ENCODE peak calls at places on chromosome X, in eight cellular contexts. P is thoracic aorta; X is fibroblast of lung; T is neural progenitor cell; S is stomach; M is naive thymus-derived CD4-positive, alpha-beta T cell; C is kidney; Q is GM23248. E is an unnamed sample.

GRCh38 chrX:24215282-24215681 is 65.8 kb downstream of the ZFX start:
- DNase-seq in Q (no peak), T (no peak), S (no peak), M (no peak), X (no peak), C (no peak), P (no peak), E (no peak)

GRCh38 chrX:72255864-72256263 is 17.0 kb upstream of the ERCC6L start:
- DNase-seq in C (no peak), X (no peak), S (no peak), Q (no peak), T (no peak), M (no peak), P (no peak), E (no peak)

GRCh38 chrX:116801943-116802342 is 339.2 kb upstream of the CT83 start:
- DNase-seq in S (no peak), X (no peak), P (no peak), M (no peak), C (no peak), T (no peak), Q (no peak), E (no peak)

GRCh38 chrX:97597954-97598353 is 714.2 kb downstream of the RPA4 start:
- DNase-seq in Q (no peak), X (no peak), P (no peak), T (peak; percentile 13), M (peak; percentile 2), S (no peak), C (no peak), E (no peak)

GRCh38 chrX:125131146-125131545 is 188.5 kb upstream of the TEX13C start:
- DNase-seq in Q (peak; percentile 1), C (no peak), P (no peak), S (no peak), M (no peak), X (no peak), T (peak; percentile 12), E (no peak)

GRCh38 chrX:15496809-15497208 is 3.7 kb upstream of the PIR start:
- DNase-seq in C (no peak), X (no peak), Q (peak; percentile 0), S (no peak), T (no peak), M (no peak), P (no peak), E (no peak)

GRCh38 chrX:154840856-154841255 is 6.4 kb upstream of the SMIM9 start:
- DNase-seq in Q (peak; percentile 64), C (no peak), T (no peak), P (no peak), S (no peak), X (peak; percentile 75), M (peak; percentile 44), E (no peak)

GRCh38 chrX:9339603-9340569 is 125.0 kb upstream of the TBL1X start:
- DNase-seq in C (peak; percentile 81), P (no peak), S (no peak), Q (peak; percentile 19), T (no peak), X (peak; percentile 34), M (peak; percentile 57), E (peak; percentile 68)

GRCh38 chrX:9919632-9920172 is 47.5 kb upstream of the CLDN34 start:
- DNase-seq in M (no peak), S (no peak), X (no peak), C (no peak), T (no peak), Q (no peak), P (no peak), E (no peak)

GRCh38 chrX:31580726-31581125 is 508.9 kb upstream of the FTHL17 start:
- DNase-seq in T (peak; percentile 4), X (peak; percentile 19), S (no peak), Q (peak; percentile 74), C (no peak), M (no peak), P (no peak), E (no peak)

GRCh38 chrX:97820170-97820569 is 936.5 kb downstream of the RPA4 start:
- DNase-seq in S (no peak), Q (no peak), X (no peak), M (no peak), P (no peak), T (no peak), C (no peak), E (no peak)

GRCh38 chrX:2782778-2783177 is 30.9 kb downstream of the XG start:
- DNase-seq in P (no peak), M (no peak), C (no peak), X (no peak), S (no peak), T (no peak), Q (no peak), E (no peak)

GRCh38 chrX:119624417-119624816 is 18.2 kb upstream of the NKRF start:
- DNase-seq in P (no peak), X (no peak), S (no peak), M (no peak), T (no peak), Q (no peak), C (no peak), E (no peak)

GRCh38 chrX:129115104-129115503 is 408.2 kb downstream of the SMARCA1 start:
- DNase-seq in M (no peak), C (no peak), P (no peak), T (peak; percentile 72), Q (peak; percentile 16), S (no peak), X (peak; percentile 0), E (no peak)

GRCh38 chrX:30597258-30598012 is 19.9 kb upstream of the TASL start:
- DNase-seq in X (no peak), T (no peak), M (no peak), C (no peak), Q (no peak), S (no peak), P (no peak), E (no peak)

GRCh38 chrX:22060952-22061351 is 28.8 kb downstream of the PHEX start:
- DNase-seq in C (no peak), T (no peak), M (no peak), S (no peak), X (peak; percentile 6), P (no peak), Q (no peak), E (no peak)

GRCh38 chrX:55715847-55716246 is 1.7 kb upstream of the RRAGB start:
- DNase-seq in X (no peak), P (no peak), T (no peak), C (peak; percentile 61), M (no peak), S (no peak), Q (no peak), E (no peak)

GRCh38 chrX:55713635-55714034 is 3.9 kb upstream of the RRAGB start:
- DNase-seq in C (no peak), S (no peak), P (no peak), Q (no peak), M (no peak), T (no peak), X (no peak), E (no peak)

GRCh38 chrX:55717521-55718497 is at the start of gene RRAGB:
- DNase-seq in S (peak; percentile 92), Q (peak; percentile 93), P (peak; percentile 78), T (peak; percentile 91), X (peak; percentile 94), M (peak; percentile 92), C (peak; percentile 98), E (peak; percentile 96)

GRCh38 chrX:55714111-55714510 is 3.4 kb upstream of the RRAGB start:
- DNase-seq in S (no peak), C (no peak), T (no peak), Q (no peak), M (no peak), P (no peak), X (no peak), E (no peak)

DNA sequence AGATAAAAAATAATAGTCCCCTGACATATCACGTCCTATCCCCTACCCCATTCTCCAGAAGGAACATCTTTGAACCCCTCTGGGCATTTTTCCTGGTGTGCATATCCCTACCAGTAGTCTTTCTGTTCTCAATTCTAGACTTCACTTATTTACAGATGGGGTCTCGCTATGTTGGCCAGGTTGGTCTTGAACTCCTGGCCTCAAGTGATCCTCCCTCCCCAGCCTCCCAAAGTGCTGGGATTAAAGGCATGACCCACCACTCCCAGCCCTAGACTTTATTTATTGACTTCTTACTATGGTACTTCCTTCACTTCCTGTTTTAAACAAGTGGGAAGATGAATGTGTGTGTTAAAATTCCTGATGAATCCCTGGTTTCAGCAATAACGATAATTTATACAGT is 612 bp upstream of the RRAGB start:
- DNase-seq in Q (no peak), T (no peak), S (no peak), X (no peak), C (no peak), M (no peak), P (no peak), E (no peak)
- H3K4me3 ChIP-seq in Q (peak overlapping the region; percentile 88), T (peak overlapping the region; percentile 76), S (peak overlapping the region; percentile 64), X (no peak overlapping the region), C (peak overlapping the region; percentile 60), M (peak overlapping the region; percentile 88), P (peak overlapping the region; percentile 85), E (peak overlapping the region; percentile 72)

GRCh38 chrX:12548746-12549145 is 242.5 kb upstream of the PRPS2 start:
- DNase-seq in X (peak; percentile 11), S (no peak), M (no peak), T (peak; percentile 71), Q (peak; percentile 13), C (no peak), P (no peak), E (no peak)
- H3K4me1 ChIP-seq in X (no peaks in the 10 kb centered on the region), S (no peaks in the 10 kb centered on the region), M (no peaks in the 10 kb centered on the region), T (no peaks in the 10 kb centered on the region), Q (no peaks in the 10 kb centered on the region), C (no peaks in the 10 kb centered on the region), P (no peaks in the 10 kb centered on the region), E (no peaks in the 10 kb centered on the region)

DNA sequence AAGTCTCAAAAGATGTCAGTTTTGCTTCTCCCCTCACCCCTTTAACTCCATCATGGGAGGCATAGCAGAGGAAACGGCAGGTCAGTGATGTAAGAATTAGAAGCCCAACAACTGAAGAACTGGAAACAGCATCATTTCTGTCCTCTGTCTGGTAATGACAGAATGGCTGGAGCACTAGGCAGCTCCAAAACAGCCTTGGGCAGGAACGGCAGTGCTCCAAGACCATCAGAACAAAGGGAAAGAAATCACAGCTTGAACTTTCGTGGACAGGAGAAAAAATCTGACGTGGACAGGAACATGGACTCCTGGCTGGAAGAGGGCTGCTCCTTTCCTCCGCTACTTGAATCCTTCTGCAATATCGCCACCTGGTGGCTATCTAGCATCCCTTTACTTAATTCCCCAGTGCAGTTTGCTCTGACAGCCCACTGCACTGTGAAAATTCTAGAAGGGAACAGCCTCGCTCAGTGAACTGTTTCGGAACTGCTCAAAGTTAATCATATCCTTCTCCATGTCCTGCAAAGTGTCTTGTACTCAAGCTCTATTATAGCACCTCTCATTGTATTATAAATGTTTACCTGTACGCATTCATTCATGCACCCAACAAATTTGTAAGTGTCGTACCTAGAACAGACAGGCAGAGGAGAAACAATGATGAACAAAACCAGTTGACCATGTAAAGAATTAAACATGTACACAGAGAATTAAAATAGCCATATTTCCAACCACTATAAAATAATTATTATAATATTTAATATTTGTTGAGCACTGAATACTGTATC is 20.4 kb downstream of the SLC25A53 start:
- DNase-seq in S (peak; percentile 72), C (no peak), Q (peak; percentile 88), P (peak; percentile 21), M (peak; percentile 54), X (peak; percentile 91), T (peak; percentile 89), E (peak; percentile 72)
- H3K4me3 ChIP-seq in S (peak overlapping the region; percentile 33), C (peak overlapping the region; percentile 59), Q (peak overlapping the region; percentile 70), P (peak overlapping the region; percentile 68), M (no peak overlapping the region), X (peak overlapping the region; percentile 20), T (peak overlapping the region; percentile 38), E (peak overlapping the region; percentile 44)

DNA sequence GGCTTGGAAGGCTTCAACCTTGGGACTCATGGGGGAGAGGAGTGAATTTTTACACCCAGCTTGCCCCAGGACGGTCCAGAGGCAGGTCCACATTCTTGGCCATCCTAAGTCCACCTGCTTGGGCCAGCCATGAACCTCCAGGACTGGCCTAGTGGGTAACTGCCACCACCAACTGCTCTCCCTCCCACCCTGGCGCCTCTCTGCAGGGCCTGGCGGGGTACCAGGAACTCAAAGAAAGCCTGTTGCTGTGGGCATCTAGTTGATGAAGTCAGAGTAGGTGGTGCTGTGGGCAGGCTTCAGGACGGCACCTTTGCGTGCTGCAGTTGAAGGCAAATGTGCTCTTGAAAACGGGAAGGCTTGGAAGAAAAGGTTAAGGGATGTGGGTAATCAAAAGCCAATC is 12.0 kb downstream of the BCOR start:
- DNase-seq in T (no peak), S (no peak), X (no peak), C (no peak), P (no peak), Q (no peak), M (no peak), E (no peak)
- H3K4me1 ChIP-seq in T (peaks cover 87% of the 10 kb centered on the region), S (peaks cover 98% of the 10 kb centered on the region), X (peaks cover 30% of the 10 kb centered on the region), C (peaks cover 40% of the 10 kb centered on the region), P (peaks cover 18% of the 10 kb centered on the region), Q (peaks cover 7% of the 10 kb centered on the region), M (peaks cover 14% of the 10 kb centered on the region), E (peaks cover 89% of the 10 kb centered on the region)